ENCODE peak calls at places on chromosomes 1 and 21, in six cellular contexts. Z, K, R, S, B and F are unnamed samples.

GRCh38 chr21:42238185-42238934 is 19.4 kb downstream of the ABCG1 start:
- DNase-seq in Z (no peak), K (peak), S (no peak), B (no peak), R (peak), F (no peak)

GRCh38 chr1:24067978-24068377 is 44.0 kb downstream of the MYOM3 start:
- DNase-seq in B (no peak), Z (no peak), R (no peak), S (no peak), K (no peak), F (no peak)

GRCh38 chr21:27586986-27587385 is 620.1 kb upstream of the ADAMTS5 start:
- DNase-seq in B (no peak), R (no peak), K (no peak), Z (no peak), S (no peak), F (no peak)

GRCh38 chr1:38962560-38962959 is 20.9 kb upstream of the RHBDL2 start:
- DNase-seq in S (no peak), K (no peak), R (no peak), B (no peak), Z (no peak), F (no peak)

GRCh38 chr1:177976596-177976995 is 6.7 kb upstream of the SEC16B start:
- DNase-seq in S (no peak), R (no peak), B (no peak), Z (no peak), K (no peak), F (no peak)

GRCh38 chr1:209614906-209615305 is 31.4 kb downstream of the CAMK1G start:
- DNase-seq in K (no peak), Z (no peak), R (no peak), S (no peak), B (no peak), F (no peak)

GRCh38 chr1:204344665-204345064 is 15.1 kb downstream of the PLEKHA6 start:
- DNase-seq in S (no peak), K (no peak), B (no peak), Z (no peak), R (no peak), F (no peak)

GRCh38 chr1:204909109-204909508 is 38.4 kb downstream of the NFASC start:
- DNase-seq in K (no peak), B (no peak), S (no peak), R (no peak), Z (no peak), F (no peak)

GRCh38 chr1:30194741-30195423 is 528.5 kb downstream of the MATN1 start:
- DNase-seq in Z (no peak), K (no peak), B (no peak), R (no peak), S (no peak), F (no peak)

GRCh38 chr21:19878133-19878532 is 1120.1 kb upstream of the NCAM2 start:
- DNase-seq in R (no peak), Z (no peak), S (no peak), B (no peak), K (no peak), F (no peak)
- TF ChIP-seq CTCF in R (no peak), Z (no peak), S (no peak), B (no peak), K (no peak), F (no peak)

GRCh38 chr1:27575861-27576331 is 28.0 kb downstream of the AHDC1 start:
- DNase-seq in B (peak), Z (no peak), K (peak), R (no peak), S (no peak), F (peak)
- TF ChIP-seq CTCF in B (no peak), Z (peak), K (no peak), R (no peak), S (no peak), F (no peak)

DNA sequence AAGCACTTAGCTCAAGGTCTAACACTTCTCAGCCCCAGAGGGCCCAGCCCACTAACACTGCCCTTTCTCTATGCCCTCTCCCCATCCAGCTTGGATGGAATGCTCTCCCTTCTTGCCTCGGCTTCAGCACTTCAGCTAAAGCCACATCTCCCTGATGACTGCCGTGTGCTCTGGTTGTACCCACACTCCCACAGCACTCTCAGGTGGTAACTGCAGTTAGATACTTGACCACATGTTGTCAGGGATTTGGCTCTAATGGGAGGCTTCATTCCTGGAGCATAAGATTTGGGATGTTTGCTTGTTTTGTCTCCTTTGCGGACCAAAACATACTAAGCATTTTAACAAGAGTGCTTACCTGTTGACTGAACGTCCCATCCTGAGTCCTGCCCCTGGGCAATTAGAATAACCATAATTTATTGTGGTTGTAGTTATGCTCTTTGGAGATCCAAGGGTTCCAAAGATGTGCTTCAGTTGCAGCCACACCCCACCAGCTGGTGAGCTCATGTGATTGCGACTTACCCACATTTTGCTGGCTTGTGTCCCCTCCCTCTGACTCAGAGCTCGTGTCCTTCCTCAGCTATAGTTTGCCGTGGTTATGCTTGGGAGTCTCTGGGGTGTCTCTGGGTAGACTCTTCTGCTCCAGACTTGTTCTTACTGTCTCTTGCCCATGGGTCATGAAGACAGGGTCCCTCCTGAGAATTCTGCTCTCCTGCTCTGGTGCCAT is 7.7 kb upstream of the SLC26A9 start:
- DNase-seq in S (no peak), R (no peak), Z (no peak), B (no peak), K (no peak), F (no peak)
- TF ChIP-seq CTCF in S (no peak), R (no peak), Z (no peak), B (no peak), K (no peak), F (no peak)

DNA sequence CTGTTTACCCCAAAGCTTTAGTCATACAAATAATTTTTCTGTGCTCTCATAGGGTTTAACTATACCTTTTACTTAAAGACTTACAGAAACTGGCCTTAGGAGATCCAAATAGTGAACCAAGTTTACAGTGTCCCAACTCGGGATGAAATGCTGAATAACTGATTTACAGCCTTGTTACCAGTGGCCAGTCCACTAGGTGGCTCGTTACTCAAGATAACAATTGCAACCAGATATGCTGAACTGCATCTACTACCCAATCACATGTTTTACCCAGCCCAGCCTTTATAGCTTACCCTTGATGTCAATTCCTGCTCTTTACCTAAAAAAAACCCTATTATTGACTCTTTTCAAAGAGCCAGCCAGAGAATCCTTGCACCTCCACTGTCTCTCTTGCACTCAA is 1148.8 kb upstream of the ADGRL4 start:
- DNase-seq in Z (no peak), S (no peak), R (no peak), K (no peak), B (no peak), F (peak)
- TF ChIP-seq CTCF in Z (no peak), S (no peak), R (no peak), K (no peak), B (peak), F (no peak)

DNA sequence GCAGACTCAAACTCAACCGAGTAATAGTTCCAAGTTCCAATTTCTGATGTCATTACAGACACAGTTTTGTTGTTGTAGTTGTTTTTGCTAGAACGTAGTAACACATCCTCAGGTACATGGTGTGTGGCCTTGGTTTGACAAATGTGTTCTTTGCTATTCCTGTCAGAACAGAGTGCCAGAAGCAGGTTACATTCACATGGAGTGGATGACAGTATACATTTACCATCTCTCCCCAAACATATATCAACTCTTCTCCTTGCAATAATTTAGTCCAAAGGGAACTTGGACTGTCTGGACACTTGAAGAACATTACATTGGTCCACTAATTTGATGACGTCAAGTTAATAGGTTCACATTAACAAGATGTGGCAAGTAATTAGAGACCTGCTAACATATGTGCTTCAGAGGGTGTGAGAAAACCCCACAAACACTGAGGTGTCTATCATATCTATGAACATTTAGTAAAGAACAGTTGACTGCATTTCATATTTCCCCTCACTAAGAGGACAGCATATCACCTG is 44.6 kb upstream of the ZBTB18 start:
- DNase-seq in R (no peak), B (no peak), K (no peak), Z (no peak), S (no peak), F (no peak)
- TF ChIP-seq CTCF in R (no peak), B (no peak), K (no peak), Z (no peak), S (no peak), F (no peak)